ENCODE peak calls at places on chromosomes 2 and 18, in five cellular contexts. One of them, this sample, is unnamed.

GRCh38 chr2:239806276-239806675 is 218.9 kb downstream of the NDUFA10 start:
- DNase-seq in heart left ventricle: no peak
- DNase-seq in GM20000: no peak
- DNase-seq in fibroblast of lung: no peak
- DNase-seq in psoas muscle: no peak
- DNase-seq in this sample: no peak

GRCh38 chr2:153005051-153005450 is 286.6 kb downstream of the ARL6IP6 start:
- DNase-seq in psoas muscle: no peak
- DNase-seq in fibroblast of lung: no peak
- DNase-seq in heart left ventricle: no peak
- DNase-seq in GM20000: no peak
- DNase-seq in this sample: no peak

GRCh38 chr2:84846041-84846663 is 34.7 kb downstream of the TRABD2A start:
- DNase-seq in heart left ventricle: no peak
- DNase-seq in psoas muscle: no peak
- DNase-seq in GM20000: no peak
- DNase-seq in fibroblast of lung: peak
- DNase-seq in this sample: no peak

GRCh38 chr2:28558421-28558820 is 62.6 kb downstream of the PLB1 start:
- DNase-seq in heart left ventricle: no peak
- DNase-seq in psoas muscle: no peak
- DNase-seq in fibroblast of lung: no peak
- DNase-seq in GM20000: no peak
- DNase-seq in this sample: no peak

GRCh38 chr2:31205613-31206012 is 11.7 kb downstream of the CAPN14 start:
- DNase-seq in psoas muscle: no peak
- DNase-seq in heart left ventricle: no peak
- DNase-seq in fibroblast of lung: no peak
- DNase-seq in GM20000: no peak
- DNase-seq in this sample: no peak

GRCh38 chr2:27915191-27915590 is 24.7 kb downstream of the BABAM2 start:
- DNase-seq in psoas muscle: no peak
- DNase-seq in heart left ventricle: no peak
- DNase-seq in GM20000: no peak
- DNase-seq in fibroblast of lung: peak
- DNase-seq in this sample: no peak

GRCh38 chr2:49105506-49105905 is 48.8 kb downstream of the FSHR start:
- DNase-seq in GM20000: no peak
- DNase-seq in heart left ventricle: no peak
- DNase-seq in fibroblast of lung: no peak
- DNase-seq in psoas muscle: no peak
- DNase-seq in this sample: no peak

GRCh38 chr18:51617572-51618260 is 420.2 kb upstream of the MEX3C start:
- DNase-seq in GM20000: no peak
- DNase-seq in heart left ventricle: no peak
- DNase-seq in psoas muscle: no peak
- DNase-seq in fibroblast of lung: no peak
- DNase-seq in this sample: no peak

GRCh38 chr2:53004413-53004812 is 763.2 kb upstream of the CHAC2 start:
- DNase-seq in GM20000: no peak
- DNase-seq in heart left ventricle: no peak
- DNase-seq in fibroblast of lung: no peak
- DNase-seq in psoas muscle: no peak
- DNase-seq in this sample: no peak

GRCh38 chr2:1912771-1913170 is 168.5 kb upstream of the PXDN start:
- DNase-seq in fibroblast of lung: no peak
- DNase-seq in psoas muscle: no peak
- DNase-seq in GM20000: no peak
- DNase-seq in heart left ventricle: no peak
- DNase-seq in this sample: no peak

GRCh38 chr2:12293868-12294267 is 422.9 kb upstream of the TRIB2 start:
- DNase-seq in psoas muscle: no peak
- DNase-seq in heart left ventricle: no peak
- DNase-seq in GM20000: peak
- DNase-seq in fibroblast of lung: no peak
- DNase-seq in this sample: peak

GRCh38 chr2:73069041-73069854 is 2.3 kb downstream of the SFXN5 start:
- DNase-seq in GM20000: no peak
- DNase-seq in psoas muscle: no peak
- DNase-seq in fibroblast of lung: no peak
- DNase-seq in heart left ventricle: no peak
- DNase-seq in this sample: no peak

GRCh38 chr2:50748652-50749174 is 283.2 kb downstream of the NRXN1 start:
- DNase-seq in psoas muscle: no peak
- DNase-seq in GM20000: no peak
- DNase-seq in fibroblast of lung: no peak
- DNase-seq in heart left ventricle: no peak
- DNase-seq in this sample: no peak

GRCh38 chr2:50743471-50743870 is 288.5 kb downstream of the NRXN1 start:
- DNase-seq in fibroblast of lung: no peak
- DNase-seq in GM20000: no peak
- DNase-seq in heart left ventricle: no peak
- DNase-seq in psoas muscle: no peak
- DNase-seq in this sample: no peak

GRCh38 chr2:50749226-50749625 is 282.7 kb downstream of the NRXN1 start:
- DNase-seq in heart left ventricle: no peak
- DNase-seq in fibroblast of lung: no peak
- DNase-seq in GM20000: no peak
- DNase-seq in psoas muscle: no peak
- DNase-seq in this sample: no peak

GRCh38 chr2:50751255-50752069 is 280.5 kb downstream of the NRXN1 start:
- DNase-seq in psoas muscle: no peak
- DNase-seq in heart left ventricle: no peak
- DNase-seq in fibroblast of lung: no peak
- DNase-seq in GM20000: no peak
- DNase-seq in this sample: no peak

GRCh38 chr2:50746526-50746925 is 285.4 kb downstream of the NRXN1 start:
- DNase-seq in GM20000: peak
- DNase-seq in heart left ventricle: no peak
- DNase-seq in fibroblast of lung: peak
- DNase-seq in psoas muscle: no peak
- DNase-seq in this sample: no peak
- TF ChIP-seq CTCF in GM20000: peak
- TF ChIP-seq CTCF in heart left ventricle: no peak
- TF ChIP-seq CTCF in fibroblast of lung: peak
- TF ChIP-seq CTCF in psoas muscle: peak
- TF ChIP-seq CTCF in this sample: peak

DNA sequence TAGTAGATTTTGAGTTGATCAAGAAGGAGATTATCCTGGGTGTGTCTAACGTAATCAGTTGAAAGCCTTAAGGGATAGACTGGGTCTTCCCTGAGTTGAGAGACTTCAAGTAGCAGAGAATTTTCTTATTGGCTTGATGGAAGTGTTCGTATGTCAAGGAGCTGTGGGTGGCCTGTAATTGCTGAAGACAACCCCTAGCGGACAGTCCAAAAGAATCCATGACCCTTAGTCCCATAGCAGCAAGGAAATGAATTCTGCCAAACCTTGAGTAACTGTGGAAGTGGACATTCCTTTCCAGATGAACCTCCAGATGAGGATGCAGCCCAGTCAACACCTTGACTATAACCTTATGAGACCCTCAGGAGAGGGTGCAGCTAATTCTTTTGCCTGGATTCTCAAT is 786.3 kb downstream of the SOCS6 start:
- DNase-seq in psoas muscle: no peak
- DNase-seq in fibroblast of lung: no peak
- DNase-seq in GM20000: no peak
- DNase-seq in heart left ventricle: no peak
- DNase-seq in this sample: no peak
- TF ChIP-seq CTCF in psoas muscle: no peak
- TF ChIP-seq CTCF in fibroblast of lung: no peak
- TF ChIP-seq CTCF in GM20000: no peak
- TF ChIP-seq CTCF in heart left ventricle: no peak
- TF ChIP-seq CTCF in this sample: no peak

DNA sequence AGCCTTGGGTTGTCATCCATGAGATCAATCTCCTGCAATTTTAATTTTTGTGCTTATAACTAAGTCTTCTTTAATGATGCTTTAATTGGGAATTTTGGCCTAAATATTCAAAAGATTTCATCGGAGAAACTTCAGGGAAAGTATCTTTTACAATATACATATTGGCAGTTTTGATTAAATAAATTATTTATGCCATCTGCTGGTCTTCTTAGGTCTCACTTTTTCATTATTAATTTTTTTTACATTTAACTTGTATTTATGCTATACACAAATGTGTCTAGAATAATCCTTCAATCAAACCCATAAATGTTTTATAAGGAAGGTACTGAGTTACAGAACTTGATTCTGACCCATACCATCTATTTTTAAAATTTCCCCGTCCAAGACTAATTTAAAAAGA is 95.1 kb upstream of the XPO1 start:
- DNase-seq in psoas muscle: no peak
- DNase-seq in GM20000: no peak
- DNase-seq in fibroblast of lung: peak
- DNase-seq in heart left ventricle: no peak
- DNase-seq in this sample: no peak
- TF ChIP-seq CTCF in psoas muscle: no peak
- TF ChIP-seq CTCF in GM20000: no peak
- TF ChIP-seq CTCF in fibroblast of lung: no peak
- TF ChIP-seq CTCF in heart left ventricle: no peak
- TF ChIP-seq CTCF in this sample: no peak

GRCh38 chr2:226483745-226484619 is 315.6 kb downstream of the IRS1 start:
- DNase-seq in heart left ventricle: no peak
- DNase-seq in psoas muscle: no peak
- DNase-seq in GM20000: no peak
- DNase-seq in fibroblast of lung: peak
- DNase-seq in this sample: no peak
- TF ChIP-seq CTCF in heart left ventricle: no peak
- TF ChIP-seq CTCF in psoas muscle: no peak
- TF ChIP-seq CTCF in GM20000: no peak
- TF ChIP-seq CTCF in fibroblast of lung: no peak
- TF ChIP-seq CTCF in this sample: no peak

GRCh38 chr18:59985289-59985688 is 85.5 kb downstream of the PMAIP1 start:
- DNase-seq in psoas muscle: no peak
- DNase-seq in heart left ventricle: no peak
- DNase-seq in fibroblast of lung: no peak
- DNase-seq in GM20000: no peak
- DNase-seq in this sample: no peak

GRCh38 chr18:59987102-59987501 is 87.3 kb downstream of the PMAIP1 start:
- DNase-seq in fibroblast of lung: no peak
- DNase-seq in psoas muscle: no peak
- DNase-seq in heart left ventricle: no peak
- DNase-seq in GM20000: no peak
- DNase-seq in this sample: no peak

GRCh38 chr18:59988098-59988706 is 88.4 kb downstream of the PMAIP1 start:
- DNase-seq in psoas muscle: peak
- DNase-seq in heart left ventricle: peak
- DNase-seq in fibroblast of lung: peak
- DNase-seq in GM20000: peak
- DNase-seq in this sample: peak

GRCh38 chr18:59983506-59983905 is 83.7 kb downstream of the PMAIP1 start:
- DNase-seq in psoas muscle: no peak
- DNase-seq in fibroblast of lung: no peak
- DNase-seq in heart left ventricle: no peak
- DNase-seq in GM20000: no peak
- DNase-seq in this sample: no peak

DNA sequence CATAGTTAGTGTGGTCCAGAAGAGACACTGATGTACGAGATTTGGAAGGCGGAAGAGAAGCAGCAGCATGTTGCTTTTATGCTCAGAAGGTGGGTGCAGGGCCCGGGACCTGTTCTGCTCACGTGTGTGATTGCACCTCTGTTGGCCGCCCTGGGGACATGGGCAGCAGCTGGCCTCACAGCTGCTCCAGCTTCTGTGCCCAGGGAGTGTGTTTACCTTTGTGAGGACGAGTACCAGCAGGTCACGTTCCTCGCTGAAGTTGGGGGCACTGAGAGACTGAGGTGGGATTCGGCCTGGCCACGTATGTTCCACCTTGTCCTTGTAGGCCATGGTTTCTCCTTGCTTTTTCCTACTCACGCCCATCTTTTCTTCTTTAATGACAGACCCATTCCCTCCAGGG is 86.3 kb downstream of the PMAIP1 start:
- DNase-seq in heart left ventricle: no peak
- DNase-seq in psoas muscle: no peak
- DNase-seq in fibroblast of lung: no peak
- DNase-seq in GM20000: no peak
- DNase-seq in this sample: no peak
- TF ChIP-seq CTCF in heart left ventricle: no peak
- TF ChIP-seq CTCF in psoas muscle: no peak
- TF ChIP-seq CTCF in fibroblast of lung: no peak
- TF ChIP-seq CTCF in GM20000: no peak
- TF ChIP-seq CTCF in this sample: no peak

DNA sequence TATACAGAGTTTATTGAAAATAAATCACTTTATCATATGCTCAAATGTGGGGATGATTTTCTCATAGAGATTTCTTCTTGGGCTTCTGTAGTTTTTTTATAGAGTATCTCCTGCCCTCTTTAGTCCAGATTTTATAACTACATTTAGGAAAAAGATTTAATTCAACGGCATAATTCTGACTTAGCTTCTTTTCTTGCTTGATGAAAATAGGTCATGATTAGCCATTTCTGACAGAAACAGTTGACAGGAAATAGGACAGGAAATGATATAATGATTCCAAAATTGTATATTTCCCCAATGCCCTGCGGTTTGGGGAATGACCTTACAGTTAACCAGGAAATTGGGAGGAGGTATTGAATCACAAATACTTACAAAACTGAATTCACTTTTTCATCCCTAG is 1531.9 kb upstream of the ACVR2A start:
- DNase-seq in psoas muscle: no peak
- DNase-seq in fibroblast of lung: peak
- DNase-seq in heart left ventricle: no peak
- DNase-seq in GM20000: no peak
- DNase-seq in this sample: no peak
- TF ChIP-seq CTCF in psoas muscle: no peak
- TF ChIP-seq CTCF in fibroblast of lung: peak
- TF ChIP-seq CTCF in heart left ventricle: peak
- TF ChIP-seq CTCF in GM20000: no peak
- TF ChIP-seq CTCF in this sample: no peak